ENCODE peak calls at places on chromosomes 2 and 18, in eight cellular contexts. Q is cardiac muscle cell, N is GM12865, H is stomach, K is neural crest cell, I is WERI-Rb-1, O is retinal pigment epithelial cell, C is breast epithelium. R is an unnamed sample.

GRCh38 chr2:107582487-107582886 is 244.2 kb upstream of the RGPD4 start:
- DNase-seq in Q (no peak), N (no peak), H (no peak), K (no peak), I (no peak), O (no peak), C (no peak), R (no peak)

GRCh38 chr2:73611867-73612266 is 30.4 kb downstream of the NAT8 start:
- DNase-seq in Q (no peak), N (no peak), H (no peak), K (no peak), I (no peak), O (no peak), C (no peak), R (no peak)

GRCh38 chr2:65265090-65266045 is 37.7 kb downstream of the ACTR2 start:
- DNase-seq in Q (peak; percentile 91), N (peak; percentile 69), H (no peak), K (no peak), I (peak; percentile 39), O (peak; percentile 60), C (no peak), R (no peak)

GRCh38 chr2:134692461-134692860 is 26.3 kb downstream of the TMEM163 start:
- DNase-seq in Q (no peak), N (peak; percentile 18), H (no peak), K (no peak), I (peak; percentile 33), O (no peak), C (no peak), R (no peak)

GRCh38 chr2:113166187-113166645 is 7.6 kb upstream of the PSD4 start:
- DNase-seq in Q (no peak), N (no peak), H (no peak), K (no peak), I (no peak), O (no peak), C (no peak), R (no peak)

GRCh38 chr2:197028230-197028629 is 101.7 kb upstream of the PGAP1 start:
- DNase-seq in Q (peak; percentile 87), N (no peak), H (no peak), K (no peak), I (no peak), O (peak; percentile 79), C (no peak), R (no peak)

GRCh38 chr2:195819276-195819675 is 162.2 kb downstream of the SLC39A10 start:
- DNase-seq in Q (no peak), N (no peak), H (no peak), K (no peak), I (no peak), O (no peak), C (no peak), R (no peak)

GRCh38 chr18:48007955-48008701 is 77.7 kb upstream of the SMAD2 start:
- DNase-seq in Q (peak; percentile 72), N (peak; percentile 37), H (peak; percentile 78), K (peak; percentile 66), I (peak; percentile 80), O (no peak), C (no peak), R (peak; percentile 82)

GRCh38 chr2:101540518-101540917 is 65.6 kb upstream of the RFX8 start:
- DNase-seq in Q (peak; percentile 88), N (no peak), H (no peak), K (no peak), I (no peak), O (no peak), C (no peak), R (no peak)

GRCh38 chr2:8694737-8695136 is 12.9 kb downstream of the ID2 start:
- DNase-seq in Q (peak; percentile 42), N (no peak), H (no peak), K (no peak), I (peak; percentile 1), O (no peak), C (no peak), R (no peak)

GRCh38 chr18:76494181-76494540 is 881 bp downstream of the ZNF516 start:
- DNase-seq in Q (peak; percentile 64), N (peak; percentile 38), H (no peak), K (peak; percentile 43), I (peak; percentile 58), O (no peak), C (no peak), R (peak; percentile 52)

GRCh38 chr2:28080911-28081310 is 190.4 kb downstream of the BABAM2 start:
- DNase-seq in Q (peak; percentile 94), N (no peak), H (no peak), K (no peak), I (no peak), O (no peak), C (no peak), R (no peak)

GRCh38 chr18:39198376-39198775 is 1632.8 kb upstream of the CELF4 start:
- DNase-seq in Q (no peak), N (no peak), H (no peak), K (no peak), I (peak; percentile 18), O (peak; percentile 54), C (no peak), R (no peak)

GRCh38 chr2:226362991-226363390 is 436.6 kb downstream of the IRS1 start:
- DNase-seq in Q (peak; percentile 8), N (no peak), H (no peak), K (no peak), I (no peak), O (peak; percentile 64), C (no peak), R (no peak)

GRCh38 chr2:46339676-46340459 is 42.7 kb downstream of the EPAS1 start:
- DNase-seq in Q (peak; percentile 84), N (no peak), H (peak; percentile 28), K (no peak), I (peak; percentile 69), O (peak; percentile 85), C (no peak), R (no peak)

GRCh38 chr2:219439518-219439917 is 4.9 kb downstream of the SPEG start:
- DNase-seq in Q (no peak), N (no peak), H (no peak), K (no peak), I (no peak), O (no peak), C (no peak), R (no peak)

GRCh38 chr18:45437399-45437798 is 177.9 kb upstream of the SLC14A2 start:
- DNase-seq in Q (no peak), N (no peak), H (no peak), K (no peak), I (no peak), O (no peak), C (no peak), R (no peak)

GRCh38 chr2:172083725-172084483 is 1.4 kb upstream of the DLX1 start:
- DNase-seq in Q (no peak), N (no peak), H (no peak), K (no peak), I (no peak), O (no peak), C (no peak), R (no peak)

GRCh38 chr2:197209742-197210408 is 100.7 kb downstream of the ANKRD44 start:
- DNase-seq in Q (peak; percentile 21), N (peak; percentile 78), H (no peak), K (no peak), I (no peak), O (no peak), C (no peak), R (no peak)

GRCh38 chr18:58216071-58216471 is 172.0 kb downstream of the NEDD4L start:
- DNase-seq in Q (peak; percentile 53), N (peak; percentile 32), H (no peak), K (no peak), I (no peak), O (no peak), C (no peak), R (no peak)

GRCh38 chr18:28175047-28175929 is 1.6 kb downstream of the CDH2 start:
- DNase-seq in Q (peak; percentile 69), N (no peak), H (peak; percentile 36), K (peak; percentile 60), I (peak; percentile 70), O (no peak), C (no peak), R (peak; percentile 74)

GRCh38 chr2:100427627-100428258 is 10.3 kb upstream of the CHST10 start:
- DNase-seq in Q (peak; percentile 64), N (peak; percentile 69), H (peak; percentile 78), K (peak; percentile 35), I (peak; percentile 78), O (no peak), C (peak; percentile 33), R (peak; percentile 57)

GRCh38 chr2:163602196-163602595 is 133.6 kb downstream of the FIGN start:
- DNase-seq in Q (no peak), N (no peak), H (no peak), K (no peak), I (no peak), O (no peak), C (no peak), R (no peak)

GRCh38 chr2:105299290-105299689 is 30.2 kb downstream of the TGFBRAP1 start:
- DNase-seq in Q (no peak), N (peak; percentile 12), H (no peak), K (no peak), I (no peak), O (no peak), C (no peak), R (peak; percentile 29)
- TF ChIP-seq CTCF in Q (no peak), N (no peak), H (no peak), K (peak; percentile 26), I (peak; percentile 5), O (peak; percentile 14), C (no peak), R (peak; percentile 25)

GRCh38 chr2:164657129-164657528 is 35.8 kb upstream of the GRB14 start:
- DNase-seq in Q (peak; percentile 62), N (no peak), H (no peak), K (no peak), I (no peak), O (peak; percentile 27), C (no peak), R (no peak)

GRCh38 chr2:164651361-164651760 is 30.1 kb upstream of the GRB14 start:
- DNase-seq in Q (no peak), N (no peak), H (no peak), K (no peak), I (no peak), O (no peak), C (no peak), R (no peak)

GRCh38 chr2:164661349-164661748 is 40.1 kb upstream of the GRB14 start:
- DNase-seq in Q (peak; percentile 52), N (no peak), H (no peak), K (no peak), I (no peak), O (peak; percentile 2), C (no peak), R (no peak)

GRCh38 chr2:164655336-164655735 is 34.1 kb upstream of the GRB14 start:
- DNase-seq in Q (no peak), N (no peak), H (no peak), K (no peak), I (no peak), O (no peak), C (no peak), R (no peak)

GRCh38 chr2:164655750-164656149 is 34.5 kb upstream of the GRB14 start:
- DNase-seq in Q (peak; percentile 22), N (no peak), H (no peak), K (no peak), I (no peak), O (no peak), C (no peak), R (no peak)
- TF ChIP-seq CTCF in Q (no peak), N (no peak), H (no peak), K (no peak), I (no peak), O (no peak), C (no peak), R (no peak)

GRCh38 chr2:11129598-11130449 is 25.4 kb upstream of the SLC66A3 start:
- DNase-seq in Q (peak; percentile 32), N (peak; percentile 60), H (peak; percentile 86), K (peak; percentile 79), I (peak; percentile 87), O (no peak), C (peak; percentile 48), R (peak; percentile 75)
- TF ChIP-seq CTCF in Q (peak; percentile 26), N (peak; percentile 35), H (peak; percentile 24), K (peak; percentile 67), I (peak; percentile 81), O (peak; percentile 50), C (peak; percentile 49), R (peak; percentile 22)

GRCh38 chr2:47510745-47511144 is 107.8 kb downstream of the MSH2 start:
- DNase-seq in Q (no peak), N (no peak), H (no peak), K (no peak), I (no peak), O (no peak), C (no peak), R (no peak)
- TF ChIP-seq CTCF in Q (no peak), N (peak; percentile 20), H (no peak), K (no peak), I (peak; percentile 52), O (peak; percentile 13), C (no peak), R (no peak)

R was measured in endothelial cell.